ENCODE peak calls at places on chromosomes 6 and 20, in eight cellular contexts. One of them, this sample, is unnamed.

GRCh38 chr6:79005024-79005423 is 73.0 kb downstream of the PHIP start:
- DNase-seq in HCEC 1CT: peak
- DNase-seq in stimulated activated naive B cell treated with anti-CD40 and anti-IgM and Interleukin-4, amounts not matched to agents 10 μg/mL and 1 μg/mL and 100 μg/mL, for 72 hours: no peak
- DNase-seq in NB4: no peak
- DNase-seq in activated CD4-positive, CD25-positive, alpha-beta regulatory T cell treated with anti-CD3 and anti-CD28 coated beads, Interleukin-2, amount 50 U/mL, for 72 hours: no peak
- DNase-seq in NCI-H1417: no peak
- DNase-seq in stimulated activated CD4-positive, alpha-beta T cell treated with anti-CD3 and anti-CD28 coated beads, Interleukin-4, amount 100 ng/mL, for 24 hours: no peak
- DNase-seq in heart right ventricle: no peak
- DNase-seq in this sample: no peak

GRCh38 chr20:19867940-19868371 is 109.9 kb downstream of the RIN2 start:
- DNase-seq in NB4: peak
- DNase-seq in heart right ventricle: peak
- DNase-seq in activated CD4-positive, CD25-positive, alpha-beta regulatory T cell treated with anti-CD3 and anti-CD28 coated beads, Interleukin-2, amount 50 U/mL, for 72 hours: no peak
- DNase-seq in NCI-H1417: no peak
- DNase-seq in HCEC 1CT: no peak
- DNase-seq in stimulated activated CD4-positive, alpha-beta T cell treated with anti-CD3 and anti-CD28 coated beads, Interleukin-4, amount 100 ng/mL, for 24 hours: no peak
- DNase-seq in stimulated activated naive B cell treated with anti-CD40 and anti-IgM and Interleukin-4, amounts not matched to agents 10 μg/mL and 1 μg/mL and 100 μg/mL, for 72 hours: no peak
- DNase-seq in this sample: no peak

GRCh38 chr6:47292944-47293343 is 16.8 kb downstream of the TNFRSF21 start:
- DNase-seq in stimulated activated CD4-positive, alpha-beta T cell treated with anti-CD3 and anti-CD28 coated beads, Interleukin-4, amount 100 ng/mL, for 24 hours: no peak
- DNase-seq in NCI-H1417: no peak
- DNase-seq in HCEC 1CT: peak
- DNase-seq in heart right ventricle: no peak
- DNase-seq in activated CD4-positive, CD25-positive, alpha-beta regulatory T cell treated with anti-CD3 and anti-CD28 coated beads, Interleukin-2, amount 50 U/mL, for 72 hours: no peak
- DNase-seq in stimulated activated naive B cell treated with anti-CD40 and anti-IgM and Interleukin-4, amounts not matched to agents 10 μg/mL and 1 μg/mL and 100 μg/mL, for 72 hours: no peak
- DNase-seq in NB4: no peak
- DNase-seq in this sample: no peak

GRCh38 chr6:20706293-20707165 is 172.3 kb downstream of the CDKAL1 start:
- DNase-seq in NCI-H1417: peak
- DNase-seq in NB4: no peak
- DNase-seq in stimulated activated CD4-positive, alpha-beta T cell treated with anti-CD3 and anti-CD28 coated beads, Interleukin-4, amount 100 ng/mL, for 24 hours: no peak
- DNase-seq in activated CD4-positive, CD25-positive, alpha-beta regulatory T cell treated with anti-CD3 and anti-CD28 coated beads, Interleukin-2, amount 50 U/mL, for 72 hours: no peak
- DNase-seq in HCEC 1CT: peak
- DNase-seq in heart right ventricle: no peak
- DNase-seq in stimulated activated naive B cell treated with anti-CD40 and anti-IgM and Interleukin-4, amounts not matched to agents 10 μg/mL and 1 μg/mL and 100 μg/mL, for 72 hours: no peak
- DNase-seq in this sample: no peak

GRCh38 chr6:43095939-43096338 is 19.8 kb downstream of the PTK7 start:
- DNase-seq in stimulated activated CD4-positive, alpha-beta T cell treated with anti-CD3 and anti-CD28 coated beads, Interleukin-4, amount 100 ng/mL, for 24 hours: no peak
- DNase-seq in NCI-H1417: no peak
- DNase-seq in stimulated activated naive B cell treated with anti-CD40 and anti-IgM and Interleukin-4, amounts not matched to agents 10 μg/mL and 1 μg/mL and 100 μg/mL, for 72 hours: no peak
- DNase-seq in heart right ventricle: no peak
- DNase-seq in activated CD4-positive, CD25-positive, alpha-beta regulatory T cell treated with anti-CD3 and anti-CD28 coated beads, Interleukin-2, amount 50 U/mL, for 72 hours: no peak
- DNase-seq in HCEC 1CT: no peak
- DNase-seq in NB4: no peak
- DNase-seq in this sample: no peak

GRCh38 chr6:20866940-20867630 is 332.8 kb downstream of the CDKAL1 start:
- DNase-seq in HCEC 1CT: peak
- DNase-seq in activated CD4-positive, CD25-positive, alpha-beta regulatory T cell treated with anti-CD3 and anti-CD28 coated beads, Interleukin-2, amount 50 U/mL, for 72 hours: no peak
- DNase-seq in NB4: no peak
- DNase-seq in NCI-H1417: peak
- DNase-seq in stimulated activated CD4-positive, alpha-beta T cell treated with anti-CD3 and anti-CD28 coated beads, Interleukin-4, amount 100 ng/mL, for 24 hours: no peak
- DNase-seq in stimulated activated naive B cell treated with anti-CD40 and anti-IgM and Interleukin-4, amounts not matched to agents 10 μg/mL and 1 μg/mL and 100 μg/mL, for 72 hours: no peak
- DNase-seq in heart right ventricle: no peak
- DNase-seq in this sample: no peak

GRCh38 chr6:130365166-130366010 is 429 bp upstream of the TMEM200A start:
- DNase-seq in NCI-H1417: peak
- DNase-seq in NB4: no peak
- DNase-seq in heart right ventricle: peak
- DNase-seq in activated CD4-positive, CD25-positive, alpha-beta regulatory T cell treated with anti-CD3 and anti-CD28 coated beads, Interleukin-2, amount 50 U/mL, for 72 hours: peak
- DNase-seq in stimulated activated CD4-positive, alpha-beta T cell treated with anti-CD3 and anti-CD28 coated beads, Interleukin-4, amount 100 ng/mL, for 24 hours: peak
- DNase-seq in HCEC 1CT: peak
- DNase-seq in stimulated activated naive B cell treated with anti-CD40 and anti-IgM and Interleukin-4, amounts not matched to agents 10 μg/mL and 1 μg/mL and 100 μg/mL, for 72 hours: peak
- DNase-seq in this sample: peak

GRCh38 chr20:63014710-63015109 is 7.9 kb upstream of the BHLHE23 start:
- DNase-seq in stimulated activated CD4-positive, alpha-beta T cell treated with anti-CD3 and anti-CD28 coated beads, Interleukin-4, amount 100 ng/mL, for 24 hours: no peak
- DNase-seq in NCI-H1417: peak
- DNase-seq in stimulated activated naive B cell treated with anti-CD40 and anti-IgM and Interleukin-4, amounts not matched to agents 10 μg/mL and 1 μg/mL and 100 μg/mL, for 72 hours: no peak
- DNase-seq in heart right ventricle: no peak
- DNase-seq in HCEC 1CT: no peak
- DNase-seq in NB4: no peak
- DNase-seq in activated CD4-positive, CD25-positive, alpha-beta regulatory T cell treated with anti-CD3 and anti-CD28 coated beads, Interleukin-2, amount 50 U/mL, for 72 hours: no peak
- DNase-seq in this sample: no peak

GRCh38 chr20:44137210-44137781 is 49.7 kb downstream of the JPH2 start:
- DNase-seq in HCEC 1CT: peak
- DNase-seq in activated CD4-positive, CD25-positive, alpha-beta regulatory T cell treated with anti-CD3 and anti-CD28 coated beads, Interleukin-2, amount 50 U/mL, for 72 hours: no peak
- DNase-seq in NB4: no peak
- DNase-seq in stimulated activated CD4-positive, alpha-beta T cell treated with anti-CD3 and anti-CD28 coated beads, Interleukin-4, amount 100 ng/mL, for 24 hours: no peak
- DNase-seq in heart right ventricle: peak
- DNase-seq in NCI-H1417: no peak
- DNase-seq in stimulated activated naive B cell treated with anti-CD40 and anti-IgM and Interleukin-4, amounts not matched to agents 10 μg/mL and 1 μg/mL and 100 μg/mL, for 72 hours: no peak
- DNase-seq in this sample: no peak

GRCh38 chr6:155315516-155315871 is 1.2 kb upstream of the TFB1M start:
- DNase-seq in NCI-H1417: no peak
- DNase-seq in activated CD4-positive, CD25-positive, alpha-beta regulatory T cell treated with anti-CD3 and anti-CD28 coated beads, Interleukin-2, amount 50 U/mL, for 72 hours: no peak
- DNase-seq in heart right ventricle: no peak
- DNase-seq in stimulated activated naive B cell treated with anti-CD40 and anti-IgM and Interleukin-4, amounts not matched to agents 10 μg/mL and 1 μg/mL and 100 μg/mL, for 72 hours: no peak
- DNase-seq in HCEC 1CT: peak
- DNase-seq in NB4: peak
- DNase-seq in stimulated activated CD4-positive, alpha-beta T cell treated with anti-CD3 and anti-CD28 coated beads, Interleukin-4, amount 100 ng/mL, for 24 hours: no peak
- DNase-seq in this sample: no peak

GRCh38 chr6:89323461-89324098 is 8.5 kb upstream of the GABRR2 start:
- DNase-seq in HCEC 1CT: peak
- DNase-seq in stimulated activated naive B cell treated with anti-CD40 and anti-IgM and Interleukin-4, amounts not matched to agents 10 μg/mL and 1 μg/mL and 100 μg/mL, for 72 hours: no peak
- DNase-seq in activated CD4-positive, CD25-positive, alpha-beta regulatory T cell treated with anti-CD3 and anti-CD28 coated beads, Interleukin-2, amount 50 U/mL, for 72 hours: no peak
- DNase-seq in heart right ventricle: no peak
- DNase-seq in NCI-H1417: no peak
- DNase-seq in NB4: peak
- DNase-seq in stimulated activated CD4-positive, alpha-beta T cell treated with anti-CD3 and anti-CD28 coated beads, Interleukin-4, amount 100 ng/mL, for 24 hours: no peak
- DNase-seq in this sample: no peak

GRCh38 chr20:15030826-15031225 is 693.4 kb upstream of the FLRT3 start:
- DNase-seq in NCI-H1417: no peak
- DNase-seq in heart right ventricle: no peak
- DNase-seq in stimulated activated naive B cell treated with anti-CD40 and anti-IgM and Interleukin-4, amounts not matched to agents 10 μg/mL and 1 μg/mL and 100 μg/mL, for 72 hours: no peak
- DNase-seq in stimulated activated CD4-positive, alpha-beta T cell treated with anti-CD3 and anti-CD28 coated beads, Interleukin-4, amount 100 ng/mL, for 24 hours: no peak
- DNase-seq in NB4: no peak
- DNase-seq in HCEC 1CT: no peak
- DNase-seq in activated CD4-positive, CD25-positive, alpha-beta regulatory T cell treated with anti-CD3 and anti-CD28 coated beads, Interleukin-2, amount 50 U/mL, for 72 hours: no peak
- DNase-seq in this sample: no peak

GRCh38 chr6:54053893-54054391 is 57.3 kb upstream of the MLIP start:
- DNase-seq in NCI-H1417: no peak
- DNase-seq in HCEC 1CT: peak
- DNase-seq in heart right ventricle: peak
- DNase-seq in activated CD4-positive, CD25-positive, alpha-beta regulatory T cell treated with anti-CD3 and anti-CD28 coated beads, Interleukin-2, amount 50 U/mL, for 72 hours: no peak
- DNase-seq in NB4: no peak
- DNase-seq in stimulated activated CD4-positive, alpha-beta T cell treated with anti-CD3 and anti-CD28 coated beads, Interleukin-4, amount 100 ng/mL, for 24 hours: no peak
- DNase-seq in stimulated activated naive B cell treated with anti-CD40 and anti-IgM and Interleukin-4, amounts not matched to agents 10 μg/mL and 1 μg/mL and 100 μg/mL, for 72 hours: no peak
- DNase-seq in this sample: no peak

GRCh38 chr6:143052282-143052681 is 8.4 kb upstream of the AIG1 start:
- DNase-seq in NB4: no peak
- DNase-seq in activated CD4-positive, CD25-positive, alpha-beta regulatory T cell treated with anti-CD3 and anti-CD28 coated beads, Interleukin-2, amount 50 U/mL, for 72 hours: no peak
- DNase-seq in HCEC 1CT: no peak
- DNase-seq in stimulated activated CD4-positive, alpha-beta T cell treated with anti-CD3 and anti-CD28 coated beads, Interleukin-4, amount 100 ng/mL, for 24 hours: no peak
- DNase-seq in NCI-H1417: no peak
- DNase-seq in heart right ventricle: no peak
- DNase-seq in stimulated activated naive B cell treated with anti-CD40 and anti-IgM and Interleukin-4, amounts not matched to agents 10 μg/mL and 1 μg/mL and 100 μg/mL, for 72 hours: no peak
- DNase-seq in this sample: no peak

GRCh38 chr6:12331951-12332749 is 42.0 kb downstream of the EDN1 start:
- DNase-seq in NB4: no peak
- DNase-seq in NCI-H1417: no peak
- DNase-seq in HCEC 1CT: peak
- DNase-seq in activated CD4-positive, CD25-positive, alpha-beta regulatory T cell treated with anti-CD3 and anti-CD28 coated beads, Interleukin-2, amount 50 U/mL, for 72 hours: no peak
- DNase-seq in stimulated activated CD4-positive, alpha-beta T cell treated with anti-CD3 and anti-CD28 coated beads, Interleukin-4, amount 100 ng/mL, for 24 hours: no peak
- DNase-seq in stimulated activated naive B cell treated with anti-CD40 and anti-IgM and Interleukin-4, amounts not matched to agents 10 μg/mL and 1 μg/mL and 100 μg/mL, for 72 hours: no peak
- DNase-seq in heart right ventricle: no peak
- DNase-seq in this sample: no peak